ENCODE peak calls at places on chromosomes 16 and 17, in six cellular contexts. O is gastrocnemius medialis; S is psoas muscle; H is neural progenitor cell; L is left ventricle myocardium inferior; R is CD4-positive, alpha-beta memory T cell. D is an unnamed sample. For H3K4me1, the result is how much of the 10 kb centered on the place peaks cover.

GRCh38 chr17:36017799-36018198 is at the start of gene CCL23:
- DNase-seq in O (no peak), S (no peak), H (no peak), L (no peak), R (no peak), D (no peak)

GRCh38 chr17:5234645-5235576 is at the start of gene SCIMP:
- DNase-seq in O (peak), S (no peak), H (no peak), L (peak), R (no peak), D (no peak)

GRCh38 chr17:80443916-80444708 is 29.1 kb downstream of the ENDOV start:
- DNase-seq in O (no peak), S (peak), H (peak), L (no peak), R (no peak), D (no peak)

GRCh38 chr16:84875846-84876245 is 56.1 kb downstream of the CRISPLD2 start:
- DNase-seq in O (no peak), S (no peak), H (no peak), L (no peak), R (no peak), D (no peak)

GRCh38 chr16:70713342-70713741 is 27.5 kb upstream of the MTSS2 start:
- DNase-seq in O (no peak), S (no peak), H (no peak), L (no peak), R (no peak), D (no peak)

GRCh38 chr17:28334666-28335200 is 539 bp downstream of the IFT20 start:
- DNase-seq in O (no peak), S (no peak), H (no peak), L (no peak), R (no peak), D (no peak)

GRCh38 chr17:80441133-80441578 is 26.2 kb downstream of the ENDOV start:
- DNase-seq in O (no peak), S (peak), H (peak), L (peak), R (peak), D (peak)

GRCh38 chr17:71237903-71238538 is 882.8 kb upstream of the SOX9 start:
- DNase-seq in O (no peak), S (no peak), H (no peak), L (no peak), R (no peak), D (no peak)

GRCh38 chr17:48613862-48614694 is 1.0 kb downstream of the HOXB8 start:
- DNase-seq in O (no peak), S (no peak), H (peak), L (no peak), R (no peak), D (peak)

GRCh38 chr16:29992371-29992967 is 2.9 kb downstream of the HIRIP3 start:
- DNase-seq in O (no peak), S (no peak), H (no peak), L (no peak), R (no peak), D (no peak)

GRCh38 chr17:65103896-65104295 is 33.3 kb upstream of the RGS9 start:
- DNase-seq in O (no peak), S (no peak), H (no peak), L (no peak), R (no peak), D (no peak)

GRCh38 chr17:40023590-40024292 is 8.5 kb downstream of the CSF3 start:
- DNase-seq in O (no peak), S (no peak), H (no peak), L (peak), R (no peak), D (no peak)

GRCh38 chr16:85075236-85075924 is 36.9 kb downstream of the CIBAR2 start:
- DNase-seq in O (no peak), S (no peak), H (peak), L (no peak), R (no peak), D (no peak)

GRCh38 chr17:51540151-51540550 is 279.8 kb downstream of the UTP18 start:
- DNase-seq in O (no peak), S (no peak), H (no peak), L (no peak), R (no peak), D (peak)

GRCh38 chr17:63476857-63477470 is at the start of gene ACE:
- DNase-seq in O (no peak), S (no peak), H (peak), L (peak), R (peak), D (no peak)

GRCh38 chr16:77784441-77785356 is 3.7 kb upstream of the VAT1L start:
- DNase-seq in O (no peak), S (no peak), H (no peak), L (no peak), R (no peak), D (no peak)

GRCh38 chr16:67463691-67464090 is 17.3 kb downstream of the ATP6V0D1 start:
- DNase-seq in O (no peak), S (peak), H (no peak), L (no peak), R (peak), D (no peak)

GRCh38 chr17:4101127-4101798 is 41.6 kb downstream of the ZZEF1 start:
- DNase-seq in O (no peak), S (no peak), H (no peak), L (no peak), R (peak), D (no peak)

GRCh38 chr17:62708587-62708986 is 81.1 kb downstream of the MRC2 start:
- DNase-seq in O (no peak), S (no peak), H (no peak), L (no peak), R (no peak), D (no peak)

GRCh38 chr16:75288596-75289120 is 37.2 kb upstream of the BCAR1 start:
- DNase-seq in O (no peak), S (no peak), H (no peak), L (no peak), R (peak), D (peak)

GRCh38 chr16:75287708-75288107 is 36.3 kb upstream of the BCAR1 start:
- DNase-seq in O (no peak), S (no peak), H (no peak), L (no peak), R (no peak), D (no peak)

GRCh38 chr16:75288181-75288580 is 36.8 kb upstream of the BCAR1 start:
- DNase-seq in O (no peak), S (no peak), H (no peak), L (no peak), R (no peak), D (no peak)

GRCh38 chr16:75289189-75289588 is 37.8 kb upstream of the BCAR1 start:
- DNase-seq in O (no peak), S (no peak), H (no peak), L (no peak), R (no peak), D (no peak)

GRCh38 chr16:75286996-75287395 is 35.6 kb upstream of the BCAR1 start:
- DNase-seq in O (no peak), S (no peak), H (no peak), L (no peak), R (no peak), D (no peak)
- H3K4me3 ChIP-seq in O (no peak), S (no peak), H (no peak), L (no peak), R (no peak), D (no peak)

DNA sequence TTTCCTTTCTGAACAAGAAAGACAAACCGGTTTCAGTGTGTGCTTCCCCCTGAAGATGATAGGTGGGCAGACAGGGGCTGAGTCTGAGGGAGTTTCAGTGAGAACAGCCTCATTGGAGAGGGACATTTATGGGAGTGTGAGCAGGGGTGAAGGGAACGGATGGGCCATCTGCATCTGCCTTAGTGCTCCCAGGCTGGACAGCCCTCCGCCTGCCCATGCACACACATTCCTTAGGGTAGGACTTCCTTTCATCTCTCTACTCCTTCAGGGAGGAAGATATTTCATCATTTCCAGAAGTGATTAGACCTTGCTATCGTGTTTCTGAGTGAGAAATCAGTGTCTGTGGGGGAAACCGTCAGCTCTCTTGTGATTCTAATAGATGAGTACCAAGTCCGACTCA is 3.8 kb downstream of the SHISA6 start:
- DNase-seq in O (no peak), S (no peak), H (no peak), L (no peak), R (no peak), D (no peak)
- H3K27ac ChIP-seq in O (no peak), S (no peak), H (no peak), L (peak), R (no peak), D (no peak)

GRCh38 chr16:87724490-87725291 is 41.1 kb downstream of the KLHDC4 start:
- DNase-seq in O (no peak), S (no peak), H (no peak), L (no peak), R (no peak), D (no peak)
- H3K4me1 ChIP-seq in O (under half), S (under half), H (under half), L (under half), R (under half), D (under half)

GRCh38 chr16:2962334-2963073 is 1.6 kb upstream of the KREMEN2 start:
- DNase-seq in O (no peak), S (peak), H (peak), L (no peak), R (peak), D (no peak)
- H3K4me3 ChIP-seq in O (no peak), S (peak), H (peak), L (no peak), R (no peak), D (no peak)

D was measured in CD4-positive, CD25-positive, alpha-beta regulatory T cell.